ENCODE peak calls at places on chromosomes 5 and 9, in six cellular contexts. E, H, V, Q, J and W are unnamed samples.

GRCh38 chr5:113343343-113343742 is 91.4 kb downstream of the TSSK1B start:
- DNase-seq in E (no peak), H (no peak), V (no peak), Q (no peak), J (no peak), W (no peak)

GRCh38 chr9:113464672-113465271 is 1.2 kb downstream of the RGS3 start:
- DNase-seq in E (no peak), H (no peak), V (no peak), Q (no peak), J (no peak), W (no peak)

GRCh38 chr9:124489222-124489621 is 18.0 kb downstream of the NR5A1 start:
- DNase-seq in E (no peak), H (no peak), V (no peak), Q (no peak), J (no peak), W (no peak)

GRCh38 chr5:181243521-181244307 is at the start of gene RACK1:
- DNase-seq in E (peak; percentile 83), H (peak; percentile 87), V (peak; percentile 95), Q (peak; percentile 89), J (peak; percentile 65), W (peak; percentile 93)

GRCh38 chr5:78116167-78116566 is 178.3 kb downstream of the AP3B1 start:
- DNase-seq in E (no peak), H (peak; percentile 10), V (no peak), Q (no peak), J (no peak), W (no peak)

GRCh38 chr9:88476491-88477271 is 58.3 kb upstream of the NXNL2 start:
- DNase-seq in E (no peak), H (no peak), V (no peak), Q (peak; percentile 3), J (no peak), W (no peak)

GRCh38 chr9:135898634-135899407 is 8.5 kb downstream of the CAMSAP1 start:
- DNase-seq in E (no peak), H (no peak), V (no peak), Q (no peak), J (no peak), W (no peak)

GRCh38 chr9:105044458-105044857 is 116.5 kb upstream of the ABCA1 start:
- DNase-seq in E (no peak), H (no peak), V (no peak), Q (no peak), J (no peak), W (no peak)

GRCh38 chr9:117720555-117720954 is 16.4 kb downstream of the TLR4 start:
- DNase-seq in E (no peak), H (no peak), V (no peak), Q (no peak), J (no peak), W (peak; percentile 36)

GRCh38 chr9:89291741-89292140 is 19.3 kb upstream of the CKS2 start:
- DNase-seq in E (no peak), H (no peak), V (no peak), Q (no peak), J (no peak), W (no peak)

GRCh38 chr5:95773325-95774059 is 42.4 kb downstream of the RHOBTB3 start:
- DNase-seq in E (no peak), H (peak; percentile 10), V (peak; percentile 33), Q (no peak), J (no peak), W (peak; percentile 41)

GRCh38 chr9:89394412-89394811 is 76.1 kb downstream of the SECISBP2 start:
- DNase-seq in E (no peak), H (no peak), V (no peak), Q (no peak), J (no peak), W (no peak)

GRCh38 chr5:52895572-52896296 is 93.4 kb upstream of the ITGA2 start:
- DNase-seq in E (no peak), H (no peak), V (no peak), Q (no peak), J (no peak), W (peak; percentile 1)

GRCh38 chr9:137793196-137793841 is 84.3 kb upstream of the CACNA1B start:
- DNase-seq in E (no peak), H (no peak), V (no peak), Q (no peak), J (no peak), W (no peak)

GRCh38 chr9:3475300-3476020 is 50.3 kb downstream of the RFX3 start:
- DNase-seq in E (no peak), H (peak; percentile 27), V (peak; percentile 23), Q (peak; percentile 78), J (no peak), W (peak; percentile 86)

GRCh38 chr9:120876842-120877240 is at the start of gene PHF19:
- DNase-seq in E (peak; percentile 78), H (peak; percentile 23), V (no peak), Q (no peak), J (no peak), W (no peak)

GRCh38 chr5:32627219-32627880 is 42.0 kb downstream of the SUB1 start:
- DNase-seq in E (no peak), H (no peak), V (no peak), Q (no peak), J (no peak), W (no peak)

GRCh38 chr5:3602713-3603502 is 7.3 kb downstream of the IRX1 start:
- DNase-seq in E (no peak), H (peak; percentile 1), V (no peak), Q (no peak), J (peak; percentile 57), W (no peak)

DNA sequence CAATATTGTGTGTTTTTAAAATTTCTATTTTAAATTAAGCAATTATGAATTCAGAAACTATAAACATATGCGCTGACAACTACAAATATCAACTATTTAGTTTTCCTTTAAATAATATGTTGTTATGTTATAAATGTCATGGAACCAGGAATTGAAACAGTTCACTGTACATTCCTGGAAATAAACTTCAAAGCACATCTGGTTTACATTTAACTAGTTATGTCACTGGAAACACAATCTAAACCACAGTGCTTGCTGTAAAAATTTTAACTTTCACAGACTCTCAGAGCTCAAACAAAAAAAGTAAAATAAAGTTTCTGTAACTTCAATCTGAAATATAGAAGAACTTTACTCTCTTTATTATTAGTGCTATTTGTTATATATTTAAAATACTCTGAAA is 179.2 kb downstream of the FBN2 start:
- DNase-seq in E (no peak), H (no peak), V (no peak), Q (no peak), J (no peak), W (no peak)
- TF ChIP-seq MYC in E (no peak), H (no peak), V (no peak), Q (no peak), J (no peak), W (no peak)

GRCh38 chr5:60568646-60569045 is 131.3 kb downstream of the DEPDC1B start:
- DNase-seq in E (no peak), H (no peak), V (no peak), Q (no peak), J (no peak), W (no peak)

DNA sequence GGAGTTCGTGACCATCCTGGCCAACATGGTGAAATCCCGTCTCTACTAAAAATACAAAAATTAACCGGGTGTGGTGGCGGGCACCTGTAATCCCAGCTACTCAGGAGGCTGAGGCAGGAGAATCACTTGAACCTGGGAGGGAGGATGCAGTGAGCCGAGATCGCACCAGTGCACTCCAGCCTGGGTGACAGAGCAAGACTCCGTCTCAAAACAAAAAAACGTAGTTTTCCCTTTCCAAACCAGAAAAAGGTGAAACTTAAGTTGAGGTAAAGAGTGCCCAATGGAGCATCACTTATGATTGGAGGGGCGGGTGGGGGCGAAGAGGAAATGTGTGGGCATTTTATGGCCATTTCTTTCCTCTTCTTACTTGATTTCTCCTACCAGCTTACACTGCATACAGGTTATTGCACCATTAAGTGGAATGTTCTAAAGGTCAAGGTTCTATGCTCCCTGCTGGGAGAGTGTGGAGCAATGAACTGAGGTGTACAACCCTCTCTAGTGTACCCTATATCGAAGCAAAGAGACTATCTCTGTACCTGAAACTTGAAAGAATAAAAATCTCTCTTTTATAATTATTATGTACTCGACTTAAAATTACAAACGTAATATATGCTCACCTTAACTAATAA is 136.2 kb downstream of the DEPDC1B start:
- DNase-seq in E (no peak), H (peak; percentile 86), V (no peak), Q (no peak), J (no peak), W (no peak)
- TF ChIP-seq MAX in E (no peak), H (no peak), V (no peak), Q (no peak), J (no peak), W (no peak)

GRCh38 chr5:6544561-6544935 is 88.3 kb downstream of the NSUN2 start:
- DNase-seq in E (no peak), H (no peak), V (no peak), Q (no peak), J (no peak), W (no peak)

GRCh38 chr5:6543830-6544560 is 88.8 kb downstream of the NSUN2 start:
- DNase-seq in E (no peak), H (no peak), V (no peak), Q (no peak), J (no peak), W (no peak)

GRCh38 chr5:6541256-6542013 is 91.4 kb downstream of the NSUN2 start:
- DNase-seq in E (no peak), H (no peak), V (no peak), Q (no peak), J (no peak), W (no peak)

GRCh38 chr5:6543346-6543730 is 89.5 kb downstream of the NSUN2 start:
- DNase-seq in E (no peak), H (no peak), V (no peak), Q (no peak), J (no peak), W (no peak)

DNA sequence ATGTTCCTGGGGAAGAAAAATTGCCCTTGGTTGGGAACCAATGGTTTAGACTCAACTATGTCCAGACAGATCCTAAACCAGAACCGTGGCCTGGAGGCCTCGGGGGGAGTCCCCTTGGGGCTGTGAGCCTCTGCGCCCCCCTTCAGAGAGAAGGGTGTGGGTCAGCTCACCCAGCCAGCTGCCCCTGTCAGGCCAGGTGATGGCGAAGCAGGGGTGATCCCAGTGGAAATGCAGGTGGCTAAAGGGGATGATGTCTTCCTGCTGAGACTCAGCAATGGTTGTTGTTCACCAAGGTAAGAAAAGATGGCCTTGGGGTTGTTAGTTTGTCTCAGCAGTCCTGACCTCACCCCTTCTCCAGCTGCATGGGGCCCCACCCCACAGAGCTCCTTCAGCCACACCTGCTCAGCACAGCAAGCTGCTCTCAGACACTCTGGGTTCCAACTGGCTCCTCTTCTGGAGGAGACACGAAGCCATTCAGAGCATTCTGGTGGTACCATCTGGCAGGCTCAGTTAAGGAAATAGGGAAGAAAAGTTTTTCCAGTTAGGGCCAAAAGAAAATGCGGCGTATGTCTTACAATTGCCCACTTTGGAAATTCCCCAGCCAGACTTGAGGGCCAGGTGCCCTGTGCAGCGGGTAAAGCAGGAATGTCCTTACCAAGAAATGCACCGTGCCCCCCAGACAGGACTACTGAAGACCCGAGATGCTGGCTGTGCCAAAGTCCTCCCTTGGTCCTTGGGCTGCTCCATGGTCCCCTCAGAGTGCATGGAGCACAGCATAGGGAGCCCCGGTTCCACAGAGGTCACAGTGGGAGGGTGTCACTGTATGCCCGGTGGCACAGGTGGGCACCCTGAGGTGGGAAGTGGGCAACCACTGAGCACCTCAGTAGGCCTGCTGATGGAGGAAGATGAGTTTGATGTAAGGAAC is 90.2 kb downstream of the NSUN2 start:
- DNase-seq in E (no peak), H (no peak), V (no peak), Q (no peak), J (no peak), W (no peak)
- TF ChIP-seq MYC in E (no peak), H (no peak), V (no peak), Q (no peak), J (no peak), W (no peak)

GRCh38 chr9:82883436-82883835 is 179.5 kb downstream of the RASEF start:
- DNase-seq in E (no peak), H (no peak), V (peak; percentile 2), Q (no peak), J (no peak), W (no peak)
- TF ChIP-seq MAX in E (no peak), H (no peak), V (no peak), Q (no peak), J (no peak), W (no peak)